ENCODE peak calls at places on chromosomes 11 and 22, in eight cellular contexts. C, S, Q, H, N, F, T and D are unnamed samples.

GRCh38 chr11:118896472-118896913 is 12.8 kb downstream of the CXCR5 start:
- DNase-seq in Q (no peak), F (no peak), S (no peak), H (no peak), C (no peak), T (no peak), N (no peak), D (no peak)

GRCh38 chr11:75302346-75302745 is 49.1 kb downstream of the ARRB1 start:
- DNase-seq in C (no peak), F (no peak), Q (no peak), T (no peak), H (no peak), N (no peak), S (no peak), D (no peak)

GRCh38 chr22:46056169-46057041 is 79.4 kb upstream of the WNT7B start:
- DNase-seq in T (no peak), H (no peak), Q (no peak), C (no peak), S (no peak), N (no peak), F (peak), D (no peak)

GRCh38 chr11:44316388-44317240 is 6.7 kb upstream of the ALX4 start:
- DNase-seq in T (no peak), C (no peak), H (no peak), F (no peak), S (no peak), Q (no peak), N (no peak), D (no peak)

GRCh38 chr22:18096823-18097222 is 13.8 kb upstream of the TUBA8 start:
- DNase-seq in S (no peak), N (no peak), Q (no peak), T (no peak), H (no peak), C (no peak), F (no peak), D (no peak)

GRCh38 chr11:33157103-33158027 is 3.9 kb downstream of the CSTF3 start:
- DNase-seq in T (no peak), F (no peak), Q (no peak), H (no peak), S (no peak), N (no peak), C (no peak), D (no peak)

GRCh38 chr11:63916837-63917684 is at the start of gene RCOR2:
- DNase-seq in C (peak), H (peak), N (peak), T (peak), S (peak), F (peak), Q (peak), D (no peak)

GRCh38 chr11:79007811-79008294 is 433.0 kb downstream of the TENM4 start:
- DNase-seq in F (no peak), C (no peak), H (no peak), N (no peak), S (no peak), Q (no peak), T (peak), D (no peak)

GRCh38 chr11:119484741-119485605 is 62.0 kb upstream of the THY1 start:
- DNase-seq in H (no peak), S (no peak), C (no peak), Q (no peak), F (no peak), N (no peak), T (no peak), D (no peak)

GRCh38 chr11:69791266-69791665 is 16.1 kb upstream of the FGF4 start:
- DNase-seq in S (no peak), T (peak), F (no peak), N (no peak), C (peak), H (no peak), Q (no peak), D (no peak)

GRCh38 chr11:71499125-71499524 is 27.9 kb upstream of the KRTAP5-7 start:
- DNase-seq in C (no peak), T (no peak), F (no peak), H (no peak), N (no peak), Q (no peak), S (no peak), D (no peak)

GRCh38 chr11:106463154-106463553 is 385.7 kb downstream of the AASDHPPT start:
- DNase-seq in Q (no peak), H (no peak), T (no peak), C (no peak), F (no peak), N (no peak), S (no peak), D (no peak)

GRCh38 chr11:32297629-32298028 is 137.7 kb downstream of the WT1 start:
- DNase-seq in T (peak), H (no peak), Q (no peak), N (no peak), C (peak), F (peak), S (no peak), D (no peak)

GRCh38 chr11:116703421-116703820 is 69.4 kb downstream of the BUD13 start:
- DNase-seq in C (peak), Q (no peak), N (no peak), T (peak), H (no peak), S (peak), F (peak), D (no peak)

GRCh38 chr22:37559901-37560681 is at the start of gene CDC42EP1:
- DNase-seq in Q (no peak), F (peak), N (peak), T (peak), H (no peak), S (peak), C (peak), D (no peak)

GRCh38 chr11:95697614-95698408 is 91.8 kb downstream of the FAM76B start:
- DNase-seq in H (no peak), F (no peak), Q (no peak), S (no peak), C (no peak), N (no peak), T (no peak), D (no peak)

GRCh38 chr11:65850217-65851082 is 7.5 kb downstream of the CFL1 start:
- DNase-seq in C (no peak), N (no peak), F (no peak), H (no peak), T (no peak), Q (no peak), S (no peak), D (no peak)

GRCh38 chr11:118923721-118924587 is 1.8 kb downstream of the BCL9L start:
- DNase-seq in C (no peak), N (peak), F (no peak), T (peak), Q (no peak), H (no peak), S (no peak), D (no peak)

GRCh38 chr11:24267015-24267414 is 229.8 kb upstream of the LUZP2 start:
- DNase-seq in T (no peak), H (no peak), F (no peak), S (no peak), N (no peak), Q (no peak), C (no peak), D (no peak)

GRCh38 chr11:369336-370018 is at the start of gene B4GALNT4:
- DNase-seq in T (peak), C (peak), Q (no peak), H (no peak), S (peak), F (peak), N (no peak), D (no peak)

GRCh38 chr22:43110927-43111623 is 525 bp downstream of the BIK start:
- DNase-seq in Q (no peak), S (peak), F (no peak), H (peak), N (peak), T (no peak), C (no peak), D (no peak)

GRCh38 chr11:3775761-3776406 is 21.5 kb downstream of the NUP98 start:
- DNase-seq in H (no peak), T (no peak), S (no peak), Q (no peak), F (no peak), C (peak), N (no peak), D (no peak)

GRCh38 chr11:73570415-73571114 is 27.3 kb downstream of the FAM168A start:
- DNase-seq in T (no peak), S (no peak), Q (no peak), F (no peak), H (no peak), C (peak), N (no peak), D (peak)

GRCh38 chr22:30370681-30371080 is 13.9 kb downstream of the CCDC157 start:
- DNase-seq in S (no peak), C (no peak), Q (no peak), F (no peak), N (no peak), H (no peak), T (no peak), D (no peak)

GRCh38 chr11:57777969-57778317 is 16.3 kb downstream of the CTNND1 start:
- DNase-seq in F (no peak), N (peak), T (no peak), H (no peak), C (peak), S (no peak), Q (no peak), D (no peak)

GRCh38 chr22:35620624-35621245 is 3.6 kb upstream of the MB start:
- DNase-seq in H (no peak), S (peak), N (no peak), C (peak), F (no peak), T (no peak), Q (no peak), D (no peak)

GRCh38 chr11:70326365-70326803 is 55.9 kb downstream of the PPFIA1 start:
- DNase-seq in N (peak), T (no peak), Q (no peak), S (no peak), H (no peak), F (peak), C (peak), D (no peak)

GRCh38 chr22:29266564-29267461 is 968 bp downstream of the RHBDD3 start:
- DNase-seq in S (peak), H (no peak), F (no peak), N (peak), C (peak), T (no peak), Q (no peak), D (no peak)